ENCODE peak calls at places on chromosomes 16 and 17, in eight cellular contexts. I, H, Q, D, P, F, K and V are unnamed samples. For H3K4me1, the result is how much of the 10 kb centered on the place peaks cover.

GRCh38 chr17:8166731-8167130 is 4.0 kb upstream of the VAMP2 start:
- DNase-seq in I (peak), H (no peak), Q (no peak), D (no peak), P (no peak), F (no peak), K (no peak), V (peak)

GRCh38 chr17:55056530-55056929 is 88.0 kb downstream of the STXBP4 start:
- DNase-seq in I (no peak), H (peak), Q (no peak), D (no peak), P (peak), F (peak), K (peak), V (no peak)

GRCh38 chr17:3030096-3030495 is 33.3 kb downstream of the OR1D5 start:
- DNase-seq in I (no peak), H (peak), Q (no peak), D (no peak), P (no peak), F (no peak), K (no peak), V (no peak)

GRCh38 chr16:9092963-9093477 is 1.6 kb downstream of the HAPSTR1 start:
- DNase-seq in I (no peak), H (no peak), Q (no peak), D (peak), P (no peak), F (peak), K (peak), V (peak)

GRCh38 chr17:48153711-48154642 is 46.4 kb downstream of the SNX11 start:
- DNase-seq in I (no peak), H (peak), Q (no peak), D (peak), P (peak), F (peak), K (peak), V (no peak)

GRCh38 chr16:14018848-14019247 is 52.3 kb upstream of the MRTFB start:
- DNase-seq in I (no peak), H (no peak), Q (no peak), D (no peak), P (no peak), F (no peak), K (no peak), V (no peak)

GRCh38 chr17:55484575-55484974 is 26.7 kb downstream of the SMIM36 start:
- DNase-seq in I (no peak), H (no peak), Q (no peak), D (no peak), P (peak), F (no peak), K (no peak), V (no peak)

GRCh38 chr17:31147507-31148202 is 52.9 kb downstream of the NF1 start:
- DNase-seq in I (no peak), H (no peak), Q (no peak), D (no peak), P (no peak), F (no peak), K (no peak), V (no peak)

GRCh38 chr16:21301895-21302291 is 23.8 kb upstream of the CRYM start:
- DNase-seq in I (no peak), H (no peak), Q (no peak), D (no peak), P (no peak), F (no peak), K (no peak), V (no peak)

GRCh38 chr17:62134397-62134796 is 69.3 kb upstream of the MED13 start:
- DNase-seq in I (no peak), H (peak), Q (no peak), D (no peak), P (no peak), F (no peak), K (no peak), V (no peak)

GRCh38 chr17:6756425-6757012 is 673 bp downstream of the XAF1 start:
- DNase-seq in I (no peak), H (no peak), Q (no peak), D (no peak), P (no peak), F (no peak), K (no peak), V (no peak)

GRCh38 chr17:80652751-80653330 is 108.2 kb downstream of the RPTOR start:
- DNase-seq in I (peak), H (no peak), Q (no peak), D (no peak), P (no peak), F (no peak), K (no peak), V (no peak)

GRCh38 chr16:47636501-47637090 is 175.5 kb downstream of the PHKB start:
- DNase-seq in I (no peak), H (no peak), Q (no peak), D (no peak), P (no peak), F (no peak), K (no peak), V (no peak)

GRCh38 chr17:76384987-76385891 is 830 bp downstream of the SPHK1 start:
- DNase-seq in I (peak), H (peak), Q (no peak), D (peak), P (peak), F (no peak), K (peak), V (peak)

GRCh38 chr17:7884581-7885356 is 3.8 kb upstream of the CHD3 start:
- DNase-seq in I (no peak), H (no peak), Q (no peak), D (peak), P (no peak), F (no peak), K (peak), V (peak)

GRCh38 chr17:46154151-46154816 is 38.9 kb downstream of the KANSL1 start:
- DNase-seq in I (no peak), H (peak), Q (no peak), D (no peak), P (no peak), F (no peak), K (no peak), V (peak)

GRCh38 chr16:88764913-88765349 is 20.1 kb downstream of the PIEZO1 start:
- DNase-seq in I (peak), H (no peak), Q (no peak), D (no peak), P (peak), F (no peak), K (peak), V (no peak)

GRCh38 chr16:64589836-64590235 is 532.0 kb downstream of the CDH11 start:
- DNase-seq in I (no peak), H (peak), Q (no peak), D (no peak), P (no peak), F (no peak), K (no peak), V (no peak)

GRCh38 chr17:80092959-80093358 is 8.4 kb upstream of the GAA start:
- DNase-seq in I (no peak), H (no peak), Q (no peak), D (no peak), P (no peak), F (no peak), K (no peak), V (peak)

GRCh38 chr17:81129289-81129688 is 36.0 kb upstream of the PVALEF start:
- DNase-seq in I (no peak), H (no peak), Q (no peak), D (no peak), P (no peak), F (no peak), K (no peak), V (no peak)

GRCh38 chr16:53816211-53816610 is 112.3 kb downstream of the FTO start:
- DNase-seq in I (peak), H (no peak), Q (no peak), D (no peak), P (no peak), F (no peak), K (no peak), V (no peak)

GRCh38 chr17:49576906-49577650 is 1.4 kb downstream of the NXPH3 start:
- DNase-seq in I (no peak), H (no peak), Q (no peak), D (no peak), P (no peak), F (no peak), K (no peak), V (peak)

GRCh38 chr16:48503779-48504178 is 106.2 kb downstream of the N4BP1 start:
- DNase-seq in I (no peak), H (peak), Q (no peak), D (peak), P (no peak), F (no peak), K (peak), V (no peak)

GRCh38 chr16:35510701-35511100 is 2051.3 kb downstream of the TP53TG3F start:
- DNase-seq in I (no peak), H (no peak), Q (no peak), D (no peak), P (no peak), F (no peak), K (no peak), V (no peak)

GRCh38 chr16:54204756-54205155 is 81.8 kb downstream of the IRX3 start:
- DNase-seq in I (no peak), H (no peak), Q (no peak), D (no peak), P (no peak), F (no peak), K (peak), V (no peak)

GRCh38 chr17:60039509-60040442 is 38.9 kb downstream of the HEATR6 start:
- DNase-seq in I (no peak), H (no peak), Q (no peak), D (no peak), P (no peak), F (no peak), K (no peak), V (no peak)

GRCh38 chr17:16930571-16931317 is 41.2 kb downstream of the TNFRSF13B start:
- DNase-seq in I (no peak), H (no peak), Q (no peak), D (no peak), P (no peak), F (no peak), K (no peak), V (peak)

GRCh38 chr16:17362191-17362590 is 108.6 kb downstream of the XYLT1 start:
- DNase-seq in I (no peak), H (no peak), Q (no peak), D (no peak), P (no peak), F (no peak), K (no peak), V (no peak)

GRCh38 chr16:67243481-67243880 is 3.8 kb downstream of the FHOD1 start:
- DNase-seq in I (no peak), H (no peak), Q (no peak), D (no peak), P (no peak), F (peak), K (no peak), V (peak)

GRCh38 chr16:47125757-47126156 is 18.0 kb downstream of the NETO2 start:
- DNase-seq in I (no peak), H (no peak), Q (no peak), D (no peak), P (no peak), F (no peak), K (no peak), V (no peak)

GRCh38 chr17:43908111-43908721 is 880 bp upstream of the MPP2 start:
- DNase-seq in I (no peak), H (peak), Q (no peak), D (peak), P (no peak), F (no peak), K (peak), V (peak)

GRCh38 chr16:49703494-49703893 is 152.4 kb downstream of the ZNF423 start:
- DNase-seq in I (no peak), H (no peak), Q (no peak), D (no peak), P (no peak), F (no peak), K (no peak), V (no peak)
- H3K4me1 ChIP-seq in I (under half), H (under half), Q (half or more), D (under half), P (under half), F (under half), K (under half), V (under half)

GRCh38 chr17:38867179-38867994 is 2.5 kb upstream of the LASP1 start:
- DNase-seq in I (peak), H (peak), Q (no peak), D (peak), P (peak), F (peak), K (peak), V (no peak)
- TF ChIP-seq CTCF in I (peak), H (no peak), Q (no peak), D (peak), P (peak), F (peak), K (peak), V (no peak)

GRCh38 chr17:1043601-1044251 is 46.8 kb downstream of the TIMM22 start:
- DNase-seq in I (no peak), H (no peak), Q (no peak), D (no peak), P (no peak), F (no peak), K (no peak), V (peak)
- H3K4me1 ChIP-seq in I (under half), H (under half), Q (half or more), D (under half), P (under half), F (under half), K (under half), V (under half)

GRCh38 chr16:27642753-27643152 is 92.8 kb downstream of the KATNIP start:
- DNase-seq in I (peak), H (no peak), Q (no peak), D (no peak), P (no peak), F (no peak), K (no peak), V (no peak)
- TF ChIP-seq CTCF in I (peak), H (peak), Q (no peak), D (peak), P (peak), F (no peak), K (no peak), V (peak)

GRCh38 chr17:40580140-40580539 is 14.9 kb upstream of the CCR7 start:
- DNase-seq in I (no peak), H (no peak), Q (no peak), D (no peak), P (no peak), F (no peak), K (no peak), V (no peak)
- H3K4me1 ChIP-seq in I (under half), H (under half), Q (half or more), D (under half), P (under half), F (under half), K (under half), V (under half)

GRCh38 chr16:10942352-10943297 is at the start of gene DEXI:
- DNase-seq in I (peak), H (peak), Q (peak), D (peak), P (peak), F (peak), K (peak), V (peak)
- TF ChIP-seq CTCF in I (no peak), H (no peak), Q (no peak), D (peak), P (peak), F (peak), K (peak), V (peak)

DNA sequence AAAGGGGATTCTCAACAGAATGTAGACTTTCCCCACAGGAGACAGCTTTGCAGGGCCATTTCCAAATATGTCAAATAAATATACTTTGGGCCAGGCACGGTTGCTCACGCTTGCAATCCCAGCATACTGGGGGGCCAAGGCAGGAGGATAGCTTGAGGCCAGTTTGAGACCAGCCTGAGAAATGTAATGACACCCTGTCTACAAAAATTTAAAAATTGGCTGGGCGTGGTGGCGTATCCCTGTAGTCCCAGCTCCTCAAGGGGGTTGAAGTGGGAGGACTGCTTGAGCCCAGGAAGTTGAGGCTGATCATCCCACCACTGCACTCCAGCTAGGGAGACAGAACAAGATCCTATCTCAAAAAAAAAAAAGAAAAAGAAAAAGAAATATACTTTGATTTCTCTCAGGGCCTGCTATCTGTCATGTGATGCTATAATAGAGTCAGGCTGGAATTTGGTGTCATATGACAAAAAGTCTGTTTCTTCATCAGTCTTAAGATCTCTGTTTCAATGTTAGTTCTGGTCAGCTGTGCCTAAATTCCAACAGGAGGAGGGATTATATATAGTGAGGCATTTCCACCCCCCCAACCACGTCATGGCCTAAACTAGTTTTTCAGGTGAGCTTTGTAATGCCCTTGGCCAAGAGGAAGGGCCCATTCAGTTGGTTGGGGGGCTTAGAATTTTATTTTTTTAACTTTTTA is 4.3 kb upstream of the ZDHHC7 start:
- DNase-seq in I (no peak), H (no peak), Q (no peak), D (no peak), P (peak), F (no peak), K (no peak), V (no peak)
- H3K4me1 ChIP-seq in I (under half), H (under half), Q (under half), D (under half), P (under half), F (under half), K (under half), V (under half)

GRCh38 chr16:74775255-74775654 is 635 bp upstream of the FA2H start:
- DNase-seq in I (no peak), H (no peak), Q (no peak), D (no peak), P (no peak), F (no peak), K (no peak), V (no peak)

GRCh38 chr16:74771656-74772315 is 2.8 kb downstream of the FA2H start:
- DNase-seq in I (no peak), H (no peak), Q (no peak), D (no peak), P (no peak), F (no peak), K (no peak), V (no peak)

GRCh38 chr16:74773431-74774222 is 993 bp downstream of the FA2H start:
- DNase-seq in I (no peak), H (no peak), Q (no peak), D (peak), P (no peak), F (no peak), K (peak), V (no peak)

GRCh38 chr16:74776926-74777325 is 2.3 kb upstream of the FA2H start:
- DNase-seq in I (no peak), H (no peak), Q (no peak), D (no peak), P (no peak), F (no peak), K (no peak), V (no peak)

DNA sequence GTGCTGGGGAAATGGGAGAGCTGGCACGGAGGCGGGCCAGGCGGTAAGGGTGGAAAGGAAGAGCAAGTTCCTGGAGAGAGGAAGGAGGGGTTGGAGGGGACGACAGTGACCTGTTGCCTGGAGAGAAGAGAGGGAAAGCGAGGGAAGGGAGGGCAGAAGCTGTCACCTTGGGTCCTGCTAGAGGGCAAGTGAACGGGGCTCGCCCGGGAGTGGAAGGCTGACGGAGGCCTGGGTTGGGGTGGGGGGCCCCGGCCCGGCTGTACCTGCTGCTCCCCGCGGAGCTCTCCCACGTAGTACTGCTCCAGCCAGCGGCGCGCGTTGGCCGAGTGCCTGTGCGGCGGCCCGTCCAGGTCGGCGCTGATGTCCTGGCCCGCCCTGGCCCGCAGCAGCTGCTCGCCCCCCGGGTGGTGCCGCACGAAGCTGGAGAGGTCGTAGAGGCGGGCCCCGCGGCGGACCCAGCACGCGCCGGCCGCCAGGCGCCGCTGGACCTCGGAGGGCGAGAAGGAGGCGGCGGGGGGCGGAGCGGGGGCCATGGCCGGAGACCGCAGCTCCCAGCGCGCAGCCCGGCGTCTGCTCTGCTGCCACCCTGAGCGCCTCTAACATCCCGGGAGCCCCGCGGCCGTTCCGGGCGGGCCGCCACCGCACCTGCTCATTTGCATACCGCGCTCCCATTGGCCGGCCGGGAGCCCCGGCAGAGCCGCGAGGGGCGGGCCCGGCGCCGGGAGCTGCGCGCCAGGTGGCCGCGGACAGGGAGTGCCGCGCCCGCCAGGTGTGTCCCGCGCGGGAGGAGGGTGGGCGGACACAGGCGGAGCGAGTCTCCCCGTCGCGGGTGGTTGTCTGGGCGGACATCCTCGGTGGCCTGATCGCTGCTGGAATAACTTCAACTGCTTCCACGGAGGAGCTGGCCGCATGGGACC is at the start of gene FA2H:
- DNase-seq in I (peak), H (peak), Q (no peak), D (peak), P (peak), F (peak), K (peak), V (peak)
- TF ChIP-seq CTCF in I (peak), H (no peak), Q (peak), D (peak), P (peak), F (peak), K (peak), V (peak)